ENCODE peak calls at places on chromosomes 3 and 15, in five cellular contexts. Q, G, M, J and L are unnamed samples.

GRCh38 chr3:6807967-6808588 is 52.8 kb upstream of the GRM7 start:
- DNase-seq in G (no peak), Q (no peak), J (no peak), M (no peak), L (peak; percentile 53)

GRCh38 chr3:36707623-36708409 is 56.5 kb downstream of the DCLK3 start:
- DNase-seq in J (no peak), G (no peak), M (peak; percentile 98), Q (no peak), L (peak; percentile 60)

GRCh38 chr15:97037080-97037479 is 706.6 kb downstream of the NR2F2 start:
- DNase-seq in G (no peak), J (no peak), Q (no peak), M (no peak), L (no peak)

GRCh38 chr15:98676586-98677270 is 28.4 kb downstream of the IGF1R start:
- DNase-seq in M (no peak), G (peak; percentile 28), Q (no peak), J (no peak), L (no peak)

GRCh38 chr15:81941479-81941878 is 104.3 kb downstream of the MEX3B start:
- DNase-seq in J (no peak), G (no peak), M (no peak), Q (no peak), L (no peak)

GRCh38 chr15:91967935-91968605 is 114.6 kb downstream of the SLCO3A1 start:
- DNase-seq in G (no peak), M (peak; percentile 56), J (no peak), Q (no peak), L (no peak)

GRCh38 chr3:150744041-150745026 is 18.6 kb downstream of the SIAH2 start:
- DNase-seq in J (no peak), M (no peak), G (no peak), Q (no peak), L (no peak)

GRCh38 chr15:64851503-64851840 is 9.8 kb downstream of the PLEKHO2 start:
- DNase-seq in J (no peak), G (peak; percentile 75), Q (no peak), M (peak; percentile 67), L (no peak)

GRCh38 chr3:35439626-35440025 is 199.7 kb upstream of the ARPP21 start:
- DNase-seq in G (no peak), Q (no peak), M (no peak), J (no peak), L (no peak)

GRCh38 chr3:29576181-29576580 is 295.3 kb downstream of the RBMS3 start:
- DNase-seq in J (no peak), M (no peak), G (no peak), Q (no peak), L (no peak)

GRCh38 chr3:124845406-124845805 is 41.8 kb downstream of the ITGB5 start:
- DNase-seq in Q (no peak), J (peak; percentile 47), M (peak; percentile 94), G (peak; percentile 89), L (peak; percentile 46)

GRCh38 chr3:165078293-165078692 is at the start of gene SI:
- DNase-seq in Q (no peak), M (no peak), G (no peak), J (no peak), L (no peak)

GRCh38 chr15:52658955-52659354 is 20.2 kb downstream of the ATOSA start:
- DNase-seq in J (no peak), M (no peak), G (no peak), Q (no peak), L (no peak)

GRCh38 chr3:4670352-4670751 is 177.2 kb downstream of the ITPR1 start:
- DNase-seq in J (no peak), Q (no peak), G (no peak), M (peak; percentile 10), L (no peak)

GRCh38 chr15:71230303-71230702 is 115.0 kb downstream of the THSD4 start:
- DNase-seq in J (no peak), G (no peak), Q (no peak), M (no peak), L (no peak)

GRCh38 chr3:71063768-71064287 is 519.7 kb downstream of the FOXP1 start:
- DNase-seq in Q (no peak), J (peak; percentile 53), G (no peak), M (peak; percentile 46), L (peak; percentile 6)

GRCh38 chr3:3629911-3630310 is 169.3 kb upstream of the LRRN1 start:
- DNase-seq in J (no peak), G (no peak), M (peak; percentile 9), Q (no peak), L (no peak)

GRCh38 chr3:45676248-45677044 is 12.8 kb upstream of the SACM1L start:
- DNase-seq in J (no peak), Q (no peak), M (no peak), G (no peak), L (no peak)

GRCh38 chr15:61654918-61655317 is 405.3 kb downstream of the VPS13C start:
- DNase-seq in M (no peak), G (peak; percentile 78), J (no peak), Q (no peak), L (no peak)

GRCh38 chr3:44993471-44994205 is 17.6 kb downstream of the EXOSC7 start:
- DNase-seq in J (no peak), G (no peak), Q (no peak), M (peak; percentile 84), L (peak; percentile 78)

GRCh38 chr3:5442106-5442785 is 254.7 kb downstream of the EDEM1 start:
- DNase-seq in J (no peak), M (no peak), Q (no peak), G (no peak), L (no peak)

GRCh38 chr3:13963137-13963886 is 83.4 kb upstream of the WNT7A start:
- DNase-seq in J (no peak), G (no peak), M (no peak), Q (no peak), L (no peak)

GRCh38 chr15:99954361-99955180 is 221.3 kb upstream of the LYSMD4 start:
- DNase-seq in M (no peak), G (peak; percentile 43), J (no peak), Q (no peak), L (no peak)

GRCh38 chr15:61175024-61175423 is 54.1 kb downstream of the RORA start:
- DNase-seq in G (no peak), Q (no peak), M (no peak), J (no peak), L (no peak)